ENCODE peak calls at places on chromosomes 4 and X, in four cellular contexts. M is effector memory CD4-positive, alpha-beta T cell; S is MG63; P is esophagus squamous epithelium. T is an unnamed sample. For H3K36me3, the result is how much of the 10 kb centered on the place peaks cover.

GRCh38 chr4:120293341-120293740 is 226.7 kb upstream of the MAD2L1 start:
- DNase-seq in M (no peak), S (peak), P (no peak), T (no peak)

GRCh38 chr4:74654230-74654681 is 140.1 kb downstream of the BTC start:
- DNase-seq in M (no peak), S (no peak), P (no peak), T (no peak)

GRCh38 chrX:17078031-17078730 is 131.7 kb downstream of the REPS2 start:
- DNase-seq in M (no peak), S (peak), P (no peak), T (no peak)

GRCh38 chr4:82624819-82625218 is 63.0 kb upstream of the TMEM150C start:
- DNase-seq in M (no peak), S (no peak), P (no peak), T (no peak)

GRCh38 chr4:174604198-174604597 is 81.9 kb upstream of the HPGD start:
- DNase-seq in M (no peak), S (no peak), P (no peak), T (no peak)

GRCh38 chr4:97656034-97656720 is 487.1 kb downstream of the STPG2 start:
- DNase-seq in M (no peak), S (no peak), P (no peak), T (no peak)

GRCh38 chr4:25406081-25406692 is 29.1 kb downstream of the ANAPC4 start:
- DNase-seq in M (no peak), S (no peak), P (no peak), T (no peak)

GRCh38 chr4:148980782-148981181 is 538.6 kb upstream of the NR3C2 start:
- DNase-seq in M (no peak), S (peak), P (no peak), T (no peak)

GRCh38 chr4:37549003-37549402 is 137.2 kb downstream of the RELL1 start:
- DNase-seq in M (no peak), S (peak), P (no peak), T (no peak)

GRCh38 chrX:120022763-120023162 is 54.7 kb downstream of the RHOXF2B start:
- DNase-seq in M (no peak), S (no peak), P (no peak), T (no peak)

GRCh38 chr4:179353791-179354190 is 1911.6 kb upstream of the AGA start:
- DNase-seq in M (no peak), S (no peak), P (no peak), T (no peak)

GRCh38 chr4:3492741-3493719 is 29.9 kb downstream of the DOK7 start:
- DNase-seq in M (no peak), S (no peak), P (no peak), T (no peak)

GRCh38 chr4:53840643-53841042 is 223.8 kb downstream of the CHIC2 start:
- DNase-seq in M (no peak), S (no peak), P (no peak), T (no peak)

GRCh38 chrX:24662344-24662743 is 15.2 kb upstream of the PCYT1B start:
- DNase-seq in M (no peak), S (no peak), P (no peak), T (no peak)

GRCh38 chr4:173013232-173013932 is 155.2 kb upstream of the GALNT7 start:
- DNase-seq in M (peak), S (peak), P (no peak), T (no peak)

GRCh38 chr4:137558951-137559350 is 26.7 kb upstream of the PCDH18 start:
- DNase-seq in M (no peak), S (peak), P (no peak), T (no peak)

GRCh38 chr4:1985287-1985686 is 23.5 kb downstream of the NELFA start:
- DNase-seq in M (no peak), S (no peak), P (no peak), T (no peak)

GRCh38 chr4:143700060-143700419 is 435 bp downstream of the FREM3 start:
- DNase-seq in M (no peak), S (peak), P (no peak), T (no peak)

GRCh38 chr4:159504634-159505033 is 401.8 kb downstream of the RAPGEF2 start:
- DNase-seq in M (no peak), S (peak), P (no peak), T (no peak)

GRCh38 chr4:146288188-146288587 is 73.8 kb downstream of the REELD1 start:
- DNase-seq in M (no peak), S (no peak), P (no peak), T (no peak)

GRCh38 chr4:108166038-108166437 is 2.7 kb downstream of the LEF1 start:
- DNase-seq in M (no peak), S (no peak), P (no peak), T (no peak)

GRCh38 chrX:107662824-107663223 is 34.5 kb downstream of the PRPS1 start:
- DNase-seq in M (no peak), S (no peak), P (no peak), T (no peak)

GRCh38 chr4:55127521-55127920 is 2.1 kb upstream of the KDR start:
- DNase-seq in M (no peak), S (no peak), P (no peak), T (no peak)

GRCh38 chrX:22249371-22249770 is 23.3 kb upstream of the CBLL2 start:
- DNase-seq in M (no peak), S (no peak), P (no peak), T (no peak)

GRCh38 chr4:164488114-164488513 is 265.8 kb upstream of the SMIM31 start:
- DNase-seq in M (no peak), S (no peak), P (no peak), T (no peak)

GRCh38 chr4:154082760-154083530 is 294.1 kb upstream of the SFRP2 start:
- DNase-seq in M (no peak), S (no peak), P (no peak), T (no peak)

GRCh38 chr4:84545093-84545492 is 37.8 kb upstream of the CDS1 start:
- DNase-seq in M (no peak), S (no peak), P (no peak), T (no peak)

GRCh38 chr4:106329027-106329618 is 12.8 kb downstream of the AIMP1 start:
- DNase-seq in M (no peak), S (no peak), P (no peak), T (no peak)

GRCh38 chr4:5532100-5532499 is 176.3 kb downstream of the EVC2 start:
- DNase-seq in M (no peak), S (no peak), P (no peak), T (no peak)

GRCh38 chrX:13646154-13646549 is 6.8 kb upstream of the TCEANC start:
- DNase-seq in M (no peak), S (peak), P (no peak), T (no peak)

GRCh38 chr4:8035371-8035780 is 95.7 kb upstream of the AFAP1 start:
- DNase-seq in M (no peak), S (no peak), P (no peak), T (no peak)

GRCh38 chr4:78650106-78651021 is 98.8 kb downstream of the ANXA3 start:
- DNase-seq in M (no peak), S (no peak), P (no peak), T (no peak)

GRCh38 chr4:108725457-108725856 is 37.4 kb downstream of the ETNPPL start:
- DNase-seq in M (no peak), S (no peak), P (no peak), T (no peak)

GRCh38 chr4:76622126-76622525 is 187.1 kb downstream of the SHROOM3 start:
- DNase-seq in M (no peak), S (no peak), P (no peak), T (no peak)

GRCh38 chr4:187940299-187940698 is 55.3 kb upstream of the ZFP42 start:
- DNase-seq in M (no peak), S (no peak), P (no peak), T (no peak)

GRCh38 chrX:42710452-42710851 is 67.5 kb downstream of the PPP1R2C start:
- DNase-seq in M (no peak), S (no peak), P (no peak), T (no peak)

GRCh38 chrX:152810403-152810802 is 20.2 kb downstream of the CETN2 start:
- DNase-seq in M (no peak), S (no peak), P (no peak), T (no peak)

GRCh38 chr4:77123403-77123802 is 33.6 kb upstream of the CCNG2 start:
- DNase-seq in M (no peak), S (no peak), P (no peak), T (no peak)

GRCh38 chrX:121746105-121746504 is 698.7 kb downstream of the GLUD2 start:
- DNase-seq in M (no peak), S (no peak), P (no peak), T (no peak)

DNA sequence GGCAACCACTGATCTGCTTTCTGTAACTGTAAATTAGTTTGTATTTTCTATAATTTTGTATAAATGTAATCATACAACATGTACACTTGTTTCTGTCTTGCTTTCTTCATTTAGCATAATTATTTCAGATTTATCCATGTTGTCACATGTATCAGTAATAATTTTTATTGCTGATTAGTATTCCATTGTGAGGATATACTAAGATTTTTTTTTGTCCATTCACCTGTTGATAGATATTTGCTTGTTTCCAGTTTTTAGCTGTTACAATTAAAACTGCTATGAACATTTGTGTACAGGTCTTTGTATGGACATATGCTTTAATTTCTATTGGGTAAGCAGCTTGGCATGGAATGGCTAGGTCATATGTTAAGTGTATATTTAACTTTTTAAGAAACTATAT is 33.6 kb downstream of the PTPN13 start:
- DNase-seq in M (no peak), S (no peak), P (no peak), T (no peak)
- H3K36me3 ChIP-seq in M (under half), S (under half), P (under half), T (under half)

DNA sequence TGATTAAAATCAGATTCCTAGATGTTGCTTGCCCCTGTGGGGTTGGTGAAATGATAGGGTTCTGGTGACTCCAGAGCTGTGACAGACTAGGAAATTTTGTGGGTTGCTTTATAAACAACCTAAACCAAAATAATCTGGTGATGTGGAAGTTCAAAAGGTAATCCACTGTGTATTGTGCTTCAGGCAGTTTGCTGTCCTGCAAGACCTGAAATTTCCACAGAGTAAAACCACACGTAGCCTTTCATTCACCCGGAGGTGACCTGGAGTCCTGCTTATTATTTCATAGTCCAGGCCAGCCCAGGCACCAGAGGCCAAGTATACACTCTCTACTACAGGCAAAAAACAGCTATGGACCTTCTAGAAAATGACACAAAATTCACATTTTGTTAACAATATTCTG is 114.6 kb upstream of the CBR4 start:
- DNase-seq in M (no peak), S (no peak), P (no peak), T (no peak)
- H3K36me3 ChIP-seq in M (under half), S (under half), P (under half), T (under half)

DNA sequence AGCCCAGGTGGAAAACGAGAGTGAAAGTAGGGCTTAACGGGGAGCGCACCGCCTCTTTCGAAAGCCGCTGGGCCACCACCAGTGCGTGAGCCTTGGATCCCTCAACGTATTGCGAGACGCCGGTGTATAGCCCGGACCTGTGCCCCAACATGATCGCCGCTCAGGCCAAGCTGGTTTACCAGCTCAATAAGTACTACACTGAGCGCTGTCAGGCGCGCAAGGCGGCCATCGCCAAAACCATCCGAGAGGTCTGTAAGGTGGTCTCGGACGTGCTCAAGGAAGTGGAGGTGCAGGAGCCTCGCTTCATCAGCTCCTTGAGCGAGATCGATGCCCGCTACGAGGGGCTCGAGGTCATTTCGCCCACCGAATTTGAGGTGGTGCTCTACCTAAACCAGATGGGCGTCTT is 933 bp downstream of the MAB21L2 start:
- DNase-seq in M (no peak), S (peak), P (no peak), T (no peak)
- H3K36me3 ChIP-seq in M (under half), S (under half), P (under half), T (under half)

DNA sequence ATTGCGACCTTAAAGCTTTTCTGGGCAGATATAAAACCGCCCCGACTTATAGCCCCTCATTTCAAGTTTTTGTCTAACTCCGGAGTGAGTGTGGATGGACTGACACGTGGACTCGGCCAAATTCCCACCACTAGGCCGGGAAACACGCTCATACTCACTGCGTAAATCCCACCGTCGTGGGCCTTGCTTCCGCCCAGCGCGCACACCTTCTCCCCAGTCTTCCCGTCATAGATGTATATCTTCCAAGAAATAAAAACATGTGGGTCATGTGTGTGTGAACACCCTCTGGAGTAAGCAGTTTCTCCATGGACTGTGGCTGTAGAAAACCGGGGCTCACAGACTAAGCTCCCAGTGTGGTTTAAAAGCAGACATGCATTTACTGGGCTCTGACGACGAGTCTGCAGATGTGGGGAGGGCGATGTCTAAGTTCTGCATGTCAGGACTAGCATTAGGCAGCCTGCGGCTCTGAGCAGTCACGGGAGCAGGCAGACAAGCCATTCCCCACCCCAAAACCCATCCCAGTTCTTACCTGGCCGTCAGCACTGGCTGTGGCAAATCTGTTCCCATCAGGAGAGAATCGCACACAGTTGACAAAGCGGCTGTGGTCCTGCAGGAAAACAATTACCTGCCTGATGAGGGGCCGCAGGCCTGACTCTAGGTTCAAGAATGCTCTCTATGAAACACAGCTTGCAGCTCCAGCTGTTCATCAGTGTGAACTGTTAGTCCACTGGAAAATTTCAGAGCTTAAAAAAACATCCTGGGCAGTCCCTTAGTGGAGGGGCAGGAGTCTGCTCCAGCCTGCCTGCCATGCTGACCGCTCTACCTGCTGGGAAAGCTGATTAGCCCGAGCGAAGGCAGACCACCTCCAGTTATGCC is 28.2 kb downstream of the WDR1 start:
- DNase-seq in M (no peak), S (no peak), P (no peak), T (no peak)
- H3K36me3 ChIP-seq in M (half or more), S (under half), P (half or more), T (under half)

DNA sequence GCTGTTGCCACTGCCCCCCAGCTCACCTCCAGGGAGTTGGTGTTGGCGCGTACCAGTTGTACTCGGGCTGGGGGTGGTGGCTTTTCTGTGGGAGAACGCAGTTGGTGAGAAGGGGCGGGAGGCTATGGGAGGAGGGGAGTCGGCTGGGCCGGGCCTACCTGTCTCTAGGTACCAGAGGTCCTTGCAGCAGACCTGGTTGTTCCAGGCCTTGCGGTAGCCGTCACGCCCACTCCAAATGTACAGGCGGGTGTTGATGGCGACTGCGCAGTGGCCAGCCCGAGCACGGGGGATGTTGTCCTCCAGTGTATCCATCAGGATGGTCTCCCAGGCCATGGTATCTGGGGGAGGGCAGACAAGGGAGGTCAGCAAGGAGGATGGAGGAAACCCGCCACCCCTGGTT is 11.5 kb downstream of the HCFC1 start:
- DNase-seq in M (no peak), S (no peak), P (no peak), T (no peak)
- H3K36me3 ChIP-seq in M (half or more), S (under half), P (half or more), T (under half)